ENCODE peak calls at places on chromosomes 7 and 10, in four cellular contexts. X is mucosa of descending colon, R is right lobe of liver, I is psoas muscle. V is an unnamed sample.

GRCh38 chr7:87330942-87331341 is 14.5 kb upstream of the CROT start:
- DNase-seq in R (no peak), X (no peak), I (no peak), V (peak)

GRCh38 chr7:70693690-70694356 is 438.1 kb upstream of the GALNT17 start:
- DNase-seq in I (peak), X (peak), R (peak), V (peak)

GRCh38 chr10:30437039-30437781 is 3.2 kb downstream of the MAP3K8 start:
- DNase-seq in I (no peak), X (no peak), R (no peak), V (peak)

GRCh38 chr7:4154882-4155281 is 527.2 kb upstream of the FOXK1 start:
- DNase-seq in R (no peak), X (no peak), I (no peak), V (no peak)

GRCh38 chr7:115153770-115154468 is 232.0 kb downstream of the MDFIC start:
- DNase-seq in R (no peak), I (no peak), X (no peak), V (no peak)

GRCh38 chr7:106178593-106179134 is 66.6 kb upstream of the SYPL1 start:
- DNase-seq in R (peak), I (no peak), X (no peak), V (no peak)

GRCh38 chr7:156473476-156474240 is 166.9 kb upstream of the RNF32 start:
- DNase-seq in I (no peak), R (peak), X (no peak), V (peak)

GRCh38 chr10:70976063-70976462 is 87.7 kb upstream of the PCBD1 start:
- DNase-seq in R (no peak), X (no peak), I (no peak), V (no peak)

GRCh38 chr7:148916186-148916585 is 32.1 kb upstream of the EZH2 start:
- DNase-seq in R (no peak), X (no peak), I (no peak), V (no peak)

GRCh38 chr10:63770523-63770922 is 249.3 kb downstream of the REEP3 start:
- DNase-seq in R (no peak), X (no peak), I (no peak), V (no peak)

GRCh38 chr10:63766766-63767505 is 245.7 kb downstream of the REEP3 start:
- DNase-seq in R (no peak), X (no peak), I (no peak), V (no peak)

GRCh38 chr10:63769367-63769766 is 248.2 kb downstream of the REEP3 start:
- DNase-seq in X (no peak), R (peak), I (no peak), V (no peak)

GRCh38 chr10:63765126-63765525 is 243.9 kb downstream of the REEP3 start:
- DNase-seq in X (no peak), R (no peak), I (no peak), V (no peak)

GRCh38 chr10:63767512-63767911 is 246.3 kb downstream of the REEP3 start:
- DNase-seq in R (no peak), I (no peak), X (no peak), V (no peak)
- H3K4me3 ChIP-seq in R (no peak), I (no peak), X (no peak), V (no peak)

GRCh38 chr10:124717911-124718734 is 26.1 kb downstream of the FAM53B start:
- DNase-seq in X (no peak), R (no peak), I (no peak), V (peak)
- H3K4me3 ChIP-seq in X (no peak), R (no peak), I (no peak), V (no peak)

GRCh38 chr10:75254739-75255138 is 19.0 kb upstream of the COMTD1 start:
- DNase-seq in X (no peak), R (no peak), I (no peak), V (no peak)

GRCh38 chr10:75247797-75248196 is 12.0 kb upstream of the COMTD1 start:
- DNase-seq in X (no peak), I (no peak), R (peak), V (no peak)

GRCh38 chr10:75250934-75251333 is 15.2 kb upstream of the COMTD1 start:
- DNase-seq in X (no peak), I (no peak), R (no peak), V (no peak)

DNA sequence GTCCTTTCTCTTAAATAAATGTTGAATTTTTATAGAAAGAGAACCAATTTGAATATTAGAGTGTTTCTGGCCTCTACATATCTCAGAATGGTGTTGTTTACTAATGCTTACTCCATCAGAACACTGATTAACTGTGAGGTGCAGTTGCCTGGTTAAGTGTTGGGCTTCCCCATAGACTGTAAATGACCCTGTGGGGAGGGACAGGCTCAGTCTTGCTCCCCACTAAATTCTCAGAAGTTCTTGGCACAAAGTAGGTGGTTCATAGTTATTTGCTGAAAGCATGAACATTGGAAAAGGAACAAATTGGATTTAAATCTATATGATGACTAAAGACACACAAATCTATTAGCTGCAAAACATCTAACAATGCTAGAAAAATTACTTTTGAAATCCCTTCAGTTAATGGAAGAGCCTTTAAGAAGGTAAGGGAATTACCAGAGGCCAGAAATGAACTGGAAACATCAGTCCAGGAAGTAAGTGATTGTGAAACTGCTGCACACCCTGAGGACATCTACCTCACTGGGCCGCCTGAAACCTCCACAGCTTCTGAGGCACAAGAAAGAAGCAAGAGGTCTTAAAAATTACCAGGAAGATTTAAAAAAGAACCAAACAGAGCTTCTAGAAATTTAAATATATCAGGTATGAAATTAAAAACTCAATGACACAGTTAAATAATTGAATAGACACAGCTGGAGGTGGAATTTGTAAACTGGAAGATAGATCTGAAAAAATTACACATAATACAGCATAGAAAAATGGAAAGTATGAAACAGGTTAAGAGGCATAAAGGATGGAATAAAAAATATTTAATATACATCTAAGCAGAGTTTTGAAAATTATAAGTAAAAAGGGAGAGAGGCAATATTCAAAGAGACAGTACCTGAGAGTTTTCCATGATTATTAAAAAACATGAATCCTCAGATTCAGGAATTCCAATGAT is 17.8 kb upstream of the COMTD1 start:
- DNase-seq in I (no peak), X (no peak), R (no peak), V (no peak)
- H3K4me3 ChIP-seq in I (no peak), X (no peak), R (no peak), V (no peak)

GRCh38 chr10:79380125-79380917 is 33.1 kb downstream of the PPIF start:
- DNase-seq in X (peak), R (peak), I (peak), V (no peak)
- H3K4me3 ChIP-seq in X (no peak), R (peak), I (no peak), V (no peak)

GRCh38 chr10:62580396-62580795 is 206.2 kb downstream of the ZNF365 start:
- DNase-seq in R (no peak), X (no peak), I (no peak), V (no peak)

GRCh38 chr10:62573929-62574328 is 199.8 kb downstream of the ZNF365 start:
- DNase-seq in I (no peak), R (no peak), X (no peak), V (no peak)

GRCh38 chr10:62582098-62582705 is 208.0 kb downstream of the ZNF365 start:
- DNase-seq in R (no peak), I (no peak), X (no peak), V (no peak)

GRCh38 chr10:62581351-62581750 is 207.2 kb downstream of the ZNF365 start:
- DNase-seq in R (no peak), X (no peak), I (peak), V (no peak)

DNA sequence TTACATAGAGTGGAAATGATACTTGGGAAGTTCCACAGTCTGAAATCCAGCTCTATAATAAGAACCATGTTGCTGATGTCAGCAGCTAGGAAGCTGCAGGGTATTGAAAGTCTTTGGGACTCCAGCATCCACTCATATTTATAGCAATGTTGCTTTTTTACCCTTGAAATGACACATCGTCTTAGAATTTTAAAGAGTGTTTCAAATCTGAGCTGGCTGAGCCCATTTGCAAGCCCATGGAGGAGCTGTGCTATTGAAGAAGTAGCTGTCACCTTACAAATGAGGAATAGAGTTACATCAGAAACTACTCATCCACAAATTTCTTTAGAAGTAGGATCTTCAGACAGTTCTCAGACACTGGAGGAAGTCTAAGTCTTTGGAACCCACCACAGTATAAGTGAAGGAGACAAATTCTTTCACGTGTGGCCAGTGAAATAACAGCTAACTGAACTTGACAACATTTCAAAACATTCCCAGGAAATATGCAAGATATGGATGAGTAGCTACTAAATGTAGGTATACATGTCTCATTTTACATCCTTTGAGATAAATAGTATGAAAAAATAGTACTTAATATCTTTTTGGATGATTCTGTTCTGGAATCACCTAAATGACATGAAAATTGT is 203.6 kb downstream of the ZNF365 start:
- DNase-seq in R (no peak), I (no peak), X (no peak), V (no peak)
- H3K4me3 ChIP-seq in R (no peak), I (no peak), X (no peak), V (no peak)

GRCh38 chr10:49647554-49647953 is 31.9 kb upstream of the C10orf53 start:
- DNase-seq in I (no peak), X (no peak), R (no peak), V (no peak)

GRCh38 chr10:49650724-49651034 is 28.8 kb upstream of the C10orf53 start:
- DNase-seq in X (no peak), I (no peak), R (peak), V (no peak)

GRCh38 chr10:49647985-49648795 is 31.3 kb upstream of the C10orf53 start:
- DNase-seq in I (no peak), X (no peak), R (peak), V (peak)

GRCh38 chr10:49649936-49650723 is 29.3 kb upstream of the C10orf53 start:
- DNase-seq in R (peak), I (no peak), X (no peak), V (peak)

DNA sequence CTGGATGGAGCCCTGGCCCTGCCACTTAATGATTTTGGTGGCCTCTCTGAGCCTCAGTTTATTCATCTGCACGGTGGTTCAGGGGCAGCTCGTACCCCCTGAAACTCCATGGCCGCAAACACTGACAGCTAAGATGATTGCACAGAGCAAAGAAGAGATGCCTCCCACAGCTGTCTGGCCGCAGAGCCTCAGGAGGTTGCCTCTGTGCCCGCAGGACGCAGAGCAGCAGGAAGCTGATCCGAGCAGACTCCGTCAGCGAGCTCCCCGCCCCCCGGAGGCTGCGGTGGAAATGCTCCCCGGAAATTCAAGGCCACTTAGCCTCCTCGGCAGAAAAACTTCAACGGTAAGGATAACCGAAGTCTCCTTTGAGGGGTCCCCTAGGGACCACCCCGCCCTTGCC is 30.2 kb upstream of the C10orf53 start:
- DNase-seq in X (no peak), I (no peak), R (peak), V (peak)
- H3K4me3 ChIP-seq in X (no peak), I (no peak), R (no peak), V (peak)

GRCh38 chr7:17421941-17422340 is 123.5 kb downstream of the AHR start:
- DNase-seq in R (no peak), I (no peak), X (no peak), V (no peak)

GRCh38 chr7:17427924-17428323 is 129.5 kb downstream of the AHR start:
- DNase-seq in X (no peak), R (no peak), I (no peak), V (no peak)

DNA sequence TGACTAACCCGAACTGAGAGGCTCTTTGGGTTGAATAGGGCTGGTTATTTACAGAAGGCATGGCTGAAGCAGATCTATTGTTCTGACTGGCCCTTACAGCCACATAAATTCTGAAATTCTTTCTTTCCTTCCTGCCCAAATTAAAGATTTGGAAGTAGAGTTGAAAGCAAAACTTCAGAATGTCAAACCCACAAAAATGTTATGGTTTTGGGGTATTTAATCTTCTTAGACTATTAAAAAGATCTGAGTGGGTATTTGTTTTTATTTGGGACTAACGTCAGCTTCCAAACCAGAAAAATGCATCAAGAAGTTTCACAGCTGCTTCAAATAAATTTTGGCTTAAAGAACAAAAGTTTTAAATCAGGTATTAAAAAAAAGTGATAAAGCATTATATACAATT is 124.5 kb downstream of the AHR start:
- DNase-seq in I (no peak), X (no peak), R (no peak), V (no peak)
- H3K4me3 ChIP-seq in I (no peak), X (no peak), R (no peak), V (no peak)

GRCh38 chr10:17023386-17024298 is 106.0 kb downstream of the CUBN start:
- DNase-seq in I (no peak), X (no peak), R (no peak), V (peak)

GRCh38 chr10:17022898-17023297 is 106.7 kb downstream of the CUBN start:
- DNase-seq in I (no peak), X (no peak), R (no peak), V (no peak)

GRCh38 chr10:17025444-17026295 is 103.9 kb downstream of the CUBN start:
- DNase-seq in I (peak), X (no peak), R (no peak), V (no peak)

GRCh38 chr10:17022399-17022798 is 107.2 kb downstream of the CUBN start:
- DNase-seq in R (no peak), X (no peak), I (no peak), V (no peak)

DNA sequence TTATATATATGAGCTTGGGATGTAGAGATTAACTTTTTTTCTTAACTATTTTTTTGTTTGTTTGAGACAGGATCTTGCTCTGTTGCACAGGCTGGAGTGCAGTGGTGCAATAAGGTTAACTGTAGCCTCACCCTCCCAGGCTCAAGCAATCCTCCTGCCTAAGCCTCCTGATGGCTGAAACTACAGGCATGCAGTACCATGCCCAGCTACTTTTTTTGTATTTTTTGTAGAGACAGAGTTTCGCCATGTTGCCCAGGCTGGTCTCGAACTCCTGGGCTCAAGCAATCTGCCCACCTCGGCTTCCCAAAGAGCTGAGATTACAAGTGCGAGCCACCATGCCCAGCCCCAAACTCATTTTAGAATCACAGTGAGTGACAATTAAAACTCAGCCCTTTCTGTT is 105.2 kb downstream of the CUBN start:
- DNase-seq in R (no peak), I (no peak), X (no peak), V (no peak)
- H3K4me3 ChIP-seq in R (no peak), I (no peak), X (no peak), V (no peak)

V was measured in Jurkat, Clone E6-1.